ENCODE peak calls at places on chromosomes 5 and 9, in five cellular contexts. L, V, A, H and D are unnamed samples.

GRCh38 chr5:179680014-179680779 is 637 bp downstream of the CBY3 start:
- DNase-seq in A (no peak), H (no peak), L (no peak), V (no peak), D (no peak)

GRCh38 chr5:81633916-81634315 is 117.0 kb downstream of the SSBP2 start:
- DNase-seq in H (peak), V (no peak), L (no peak), A (no peak), D (no peak)

GRCh38 chr5:80318212-80318611 is 1.6 kb upstream of the SPZ1 start:
- DNase-seq in L (no peak), H (no peak), A (no peak), V (peak), D (no peak)

GRCh38 chr9:119793272-119793671 is 424.0 kb upstream of the BRINP1 start:
- DNase-seq in A (no peak), L (no peak), V (no peak), H (no peak), D (no peak)

GRCh38 chr9:14300588-14300987 is 13.4 kb downstream of the NFIB start:
- DNase-seq in A (no peak), V (no peak), L (no peak), H (no peak), D (no peak)

GRCh38 chr5:113678924-113679575 is 165.6 kb downstream of the YTHDC2 start:
- DNase-seq in L (no peak), V (peak), A (no peak), H (peak), D (no peak)

GRCh38 chr5:15452780-15453179 is 47.2 kb upstream of the FBXL7 start:
- DNase-seq in A (no peak), H (no peak), L (no peak), V (no peak), D (no peak)

GRCh38 chr9:13244190-13244589 is 35.3 kb downstream of the MPDZ start:
- DNase-seq in L (no peak), V (no peak), A (no peak), H (no peak), D (no peak)

DNA sequence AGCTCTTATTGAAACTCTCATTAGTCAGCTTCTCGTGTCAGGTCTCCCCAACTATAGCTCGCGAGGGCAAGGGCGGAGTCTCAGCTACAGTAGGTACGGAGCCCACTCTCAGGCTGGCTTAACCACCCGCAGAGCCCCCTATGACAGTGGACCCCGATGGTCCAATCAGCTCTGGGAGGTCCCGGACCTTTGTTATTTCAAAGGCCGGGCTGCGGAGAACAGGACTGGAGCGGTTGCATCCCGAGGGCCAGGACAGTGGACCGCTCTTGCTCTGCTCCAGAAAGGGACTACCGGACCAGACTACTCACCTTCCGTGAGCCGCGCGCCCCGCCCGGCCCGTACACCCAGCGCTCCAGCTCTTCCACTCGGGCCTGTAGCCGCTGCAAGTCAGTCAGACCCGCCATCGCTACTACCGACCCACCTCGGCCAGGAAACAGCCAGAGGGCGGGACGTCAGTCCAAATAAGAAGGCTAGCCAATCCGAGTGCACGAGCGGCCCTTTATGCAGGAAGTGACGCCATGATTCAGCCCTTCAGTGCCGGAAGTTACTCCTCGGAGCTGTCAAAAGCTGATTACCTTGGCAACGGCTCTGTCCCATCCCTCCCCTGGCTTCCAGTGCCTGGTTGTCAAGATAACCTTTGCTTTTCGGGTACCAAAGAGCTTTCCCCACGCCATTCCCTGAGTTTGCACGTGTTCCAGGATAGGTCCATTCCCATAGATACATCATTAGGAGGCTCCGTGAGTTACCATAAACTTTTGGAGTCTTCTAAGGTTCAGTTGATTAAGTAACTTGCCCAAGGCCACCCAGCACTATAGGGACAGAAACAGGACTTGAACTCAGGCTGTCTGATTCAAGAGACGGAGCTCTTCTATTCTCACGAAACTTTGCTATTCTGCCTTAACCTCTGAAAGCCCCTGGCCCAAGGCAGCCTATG is at the start of gene DCTN3:
- DNase-seq in H (peak), L (peak), V (peak), A (peak), D (peak)
- TF ChIP-seq CTCF in H (no peak), L (no peak), V (no peak), A (no peak), D (no peak)

DNA sequence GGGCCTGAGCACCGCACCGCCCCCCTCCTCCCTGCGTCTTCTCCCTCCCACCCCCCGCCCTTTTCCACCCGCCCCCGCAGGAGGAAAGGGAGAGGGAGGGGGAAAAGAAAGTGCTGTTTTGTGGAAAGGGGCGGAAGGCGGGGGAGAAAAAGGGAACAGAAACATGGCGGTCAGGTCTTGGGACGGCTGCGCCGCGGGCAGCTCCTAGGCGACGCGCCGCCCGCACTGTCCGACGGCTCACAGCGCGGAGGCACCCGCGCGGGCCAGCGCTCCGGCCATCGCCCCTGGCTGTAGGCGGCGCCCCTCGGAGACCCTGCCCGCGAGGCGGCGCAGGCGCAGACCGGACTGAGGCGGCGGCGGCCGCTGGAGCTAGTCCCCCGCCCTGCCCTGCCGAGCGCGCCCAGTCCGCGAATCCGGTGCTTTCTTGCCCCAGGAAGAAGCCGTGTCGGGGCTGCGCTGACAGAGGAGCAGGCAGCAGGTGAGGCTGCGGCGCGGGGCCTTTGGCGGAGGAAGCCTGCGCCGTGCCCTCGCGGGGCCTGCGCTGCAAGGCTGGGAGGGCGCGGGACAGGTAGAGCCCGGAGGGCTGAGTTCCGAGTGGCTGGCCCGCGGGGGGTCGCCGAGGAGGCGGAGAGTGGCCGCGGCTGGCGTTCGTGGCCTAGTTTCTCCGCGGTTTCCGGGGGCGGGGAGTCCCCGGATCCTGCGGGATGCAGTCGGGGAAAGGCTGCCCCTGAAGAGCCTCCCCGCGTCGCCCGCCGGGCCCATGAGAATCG is at the start of gene DENND4C:
- DNase-seq in L (peak), A (peak), V (peak), H (peak), D (peak)
- TF ChIP-seq CTCF in L (no peak), A (no peak), V (no peak), H (peak), D (no peak)

GRCh38 chr5:90161399-90161798 is 248.2 kb downstream of the CETN3 start:
- DNase-seq in H (peak), V (peak), L (no peak), A (peak), D (no peak)
- TF ChIP-seq CTCF in H (peak), V (peak), L (peak), A (no peak), D (peak)

GRCh38 chr9:37034938-37035471 is 937 bp upstream of the PAX5 start:
- DNase-seq in L (no peak), H (no peak), A (no peak), V (peak), D (no peak)

GRCh38 chr9:37035472-37036236 is 1.6 kb upstream of the PAX5 start:
- DNase-seq in H (peak), V (peak), A (no peak), L (no peak), D (no peak)

GRCh38 chr9:37033141-37033540 is 927 bp downstream of the PAX5 start:
- DNase-seq in L (no peak), V (no peak), H (no peak), A (no peak), D (no peak)

GRCh38 chr9:37033753-37034319 is at the start of gene PAX5:
- DNase-seq in V (no peak), L (no peak), H (peak), A (no peak), D (no peak)

GRCh38 chr9:37034320-37034937 is 361 bp upstream of the PAX5 start:
- DNase-seq in L (no peak), V (peak), H (peak), A (no peak), D (no peak)
- TF ChIP-seq CTCF in L (no peak), V (no peak), H (peak), A (no peak), D (no peak)

DNA sequence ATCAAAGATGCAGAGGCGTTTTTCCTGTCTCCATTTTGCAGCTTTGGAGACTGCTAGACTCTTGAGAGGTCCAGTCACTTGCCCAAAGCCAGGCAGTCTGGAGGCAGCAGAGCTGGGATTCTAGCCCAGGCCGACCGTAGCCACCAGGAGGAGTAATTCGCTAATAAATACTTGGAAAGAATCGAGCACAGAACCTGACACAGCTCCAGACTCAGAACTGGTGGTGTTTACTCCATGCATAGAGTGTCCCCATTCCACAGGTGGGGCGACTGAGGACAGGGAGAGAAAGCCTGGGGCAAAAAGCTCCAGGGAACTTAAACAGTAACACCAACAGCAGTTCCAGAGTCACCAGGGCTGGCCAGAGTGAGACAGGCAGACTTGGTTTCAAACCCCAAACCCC is 10.7 kb upstream of the CERCAM start:
- DNase-seq in V (no peak), A (no peak), L (no peak), H (no peak), D (no peak)
- TF ChIP-seq CTCF in V (no peak), A (no peak), L (peak), H (peak), D (peak)

GRCh38 chr5:149951138-149951749 is 6.7 kb upstream of the PDE6A start:
- DNase-seq in H (no peak), V (no peak), L (no peak), A (no peak), D (no peak)
- TF ChIP-seq CTCF in H (peak), V (no peak), L (no peak), A (no peak), D (no peak)

GRCh38 chr5:111950660-111951059 is 193.7 kb upstream of the NREP start:
- DNase-seq in V (no peak), H (no peak), A (no peak), L (no peak), D (no peak)

GRCh38 chr5:111945535-111945934 is 188.5 kb upstream of the NREP start:
- DNase-seq in V (no peak), A (no peak), H (no peak), L (no peak), D (no peak)

GRCh38 chr5:111948517-111948916 is 191.5 kb upstream of the NREP start:
- DNase-seq in H (no peak), A (no peak), V (no peak), L (peak), D (peak)

GRCh38 chr5:111946556-111946955 is 189.6 kb upstream of the NREP start:
- DNase-seq in V (no peak), H (no peak), L (no peak), A (no peak), D (no peak)

GRCh38 chr5:111948078-111948477 is 191.1 kb upstream of the NREP start:
- DNase-seq in L (no peak), A (no peak), H (no peak), V (no peak), D (no peak)
- TF ChIP-seq CTCF in L (no peak), A (no peak), H (no peak), V (no peak), D (no peak)

DNA sequence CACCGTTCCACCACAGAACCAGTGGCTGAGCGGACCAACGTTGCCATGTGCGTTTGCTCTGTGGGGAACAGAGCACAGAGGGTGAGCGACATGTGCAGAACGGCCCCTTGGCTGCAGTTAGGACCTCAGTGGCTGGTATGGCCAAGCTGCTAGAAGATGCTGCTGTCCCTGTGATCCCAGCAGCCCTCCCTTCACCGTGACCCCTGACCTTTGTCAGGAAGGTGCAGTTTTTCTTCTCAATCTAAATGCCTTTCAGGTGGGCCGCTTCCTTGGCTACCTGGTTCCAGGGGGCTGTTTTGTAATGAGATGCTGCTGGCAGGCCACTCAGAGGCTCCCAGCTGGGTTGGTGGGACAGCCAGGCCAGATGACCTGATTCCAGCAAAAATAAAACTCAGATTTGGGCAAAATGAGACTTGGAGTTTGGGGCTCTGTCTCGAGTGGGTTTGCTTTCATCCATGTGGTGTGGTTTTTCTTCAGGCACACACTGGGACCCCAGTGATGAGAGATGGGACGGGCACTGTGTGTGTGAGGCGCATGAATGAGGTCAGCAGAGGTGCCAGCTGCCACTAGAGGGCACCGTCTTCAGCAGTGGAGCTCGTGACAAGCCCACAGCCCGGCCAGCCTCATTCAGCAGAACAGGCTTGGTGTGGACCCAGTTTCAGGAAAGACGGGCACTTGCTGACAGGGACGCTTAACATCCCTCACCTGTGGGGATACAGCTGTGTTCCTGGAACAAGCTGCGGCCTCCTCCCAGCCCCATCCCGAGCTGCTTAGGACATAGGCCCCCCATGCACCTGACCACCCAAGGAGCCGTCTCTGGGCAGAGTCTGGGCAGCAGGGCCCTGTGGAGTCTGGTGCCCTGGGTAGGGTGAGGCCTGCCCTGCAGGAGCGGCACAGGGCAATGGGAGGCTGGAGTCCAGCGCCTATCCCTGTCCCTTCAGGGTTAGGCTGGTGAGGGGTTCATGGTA is 4.1 kb downstream of the MRPS2 start:
- DNase-seq in V (peak), H (peak), A (peak), L (no peak), D (no peak)
- TF ChIP-seq CTCF in V (peak), H (peak), A (peak), L (peak), D (peak)

DNA sequence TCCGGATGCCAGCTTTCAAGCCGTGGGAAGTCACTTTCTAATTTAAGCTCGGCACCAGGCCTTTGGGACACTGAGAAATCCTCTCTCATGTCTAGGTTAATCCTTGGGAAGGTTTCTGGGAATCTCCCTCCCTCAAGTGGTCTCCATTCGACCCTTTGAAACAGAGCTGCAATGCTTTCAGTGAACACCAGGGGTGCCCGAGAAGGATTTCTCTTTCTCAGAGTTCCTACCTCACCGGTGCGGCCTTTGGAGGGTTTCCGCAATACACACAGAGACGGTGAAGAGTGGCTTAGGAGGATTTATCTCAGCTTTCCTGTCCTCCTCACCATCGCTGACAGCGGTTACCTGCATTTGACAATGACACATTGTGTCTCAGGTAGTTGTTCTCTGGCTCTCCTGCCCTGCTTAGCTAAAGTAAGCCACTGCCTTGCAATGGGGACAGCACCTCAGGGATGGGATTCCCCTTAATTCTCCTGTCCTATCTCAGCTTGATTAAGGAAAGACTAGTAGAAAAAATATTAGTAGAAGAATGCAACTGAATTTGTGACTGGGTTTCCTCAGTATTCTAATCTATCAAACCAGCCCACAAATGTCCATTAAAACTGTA is 180.6 kb downstream of the GABRG2 start:
- DNase-seq in A (no peak), H (peak), V (peak), L (no peak), D (no peak)
- TF ChIP-seq CTCF in A (no peak), H (peak), V (peak), L (peak), D (no peak)